ENCODE peak calls at places on chromosomes 11 and 22, in seven cellular contexts. W, B, S, K, G, U and I are unnamed samples.

GRCh38 chr11:119363874-119364590 is 17.5 kb downstream of the USP2 start:
- DNase-seq in G (peak; percentile 70), B (no peak), S (peak; percentile 32), K (no peak), W (no peak), U (peak; percentile 83), I (peak; percentile 69)

GRCh38 chr11:2790581-2790925 is 90.8 kb upstream of the KCNQ1OT1 start:
- DNase-seq in S (no peak), G (no peak), U (peak; percentile 39), K (no peak), W (no peak), B (no peak), I (peak; percentile 6)

GRCh38 chr11:73889019-73889418 is 12.2 kb downstream of the PAAF1 start:
- DNase-seq in S (peak; percentile 40), B (no peak), W (peak; percentile 46), U (no peak), K (no peak), G (no peak), I (no peak)

GRCh38 chr11:89235121-89235520 is 57.4 kb downstream of the TYR start:
- DNase-seq in B (no peak), S (no peak), W (no peak), K (no peak), G (no peak), U (no peak), I (no peak)

GRCh38 chr11:120125005-120125404 is 12.9 kb downstream of the TRIM29 start:
- DNase-seq in B (no peak), S (no peak), K (peak; percentile 21), W (no peak), G (no peak), U (no peak), I (no peak)

GRCh38 chr22:27775698-27776409 is 25.7 kb downstream of the MN1 start:
- DNase-seq in W (no peak), B (no peak), G (no peak), S (no peak), K (no peak), U (no peak), I (no peak)

GRCh38 chr11:86117706-86118050 is 48.8 kb upstream of the PICALM start:
- DNase-seq in G (no peak), U (no peak), W (no peak), K (no peak), S (no peak), B (no peak), I (no peak)

GRCh38 chr11:29282088-29282487 is 734.7 kb downstream of the KCNA4 start:
- DNase-seq in K (peak; percentile 93), G (no peak), B (peak; percentile 80), U (no peak), S (peak; percentile 88), W (peak; percentile 92), I (no peak)

GRCh38 chr11:107957109-107957588 is 28.9 kb downstream of the RAB39A start:
- DNase-seq in S (no peak), B (no peak), G (no peak), U (no peak), K (no peak), W (peak; percentile 60), I (no peak)

GRCh38 chr11:126188332-126189108 is 22.9 kb downstream of the RPUSD4 start:
- DNase-seq in B (no peak), K (no peak), U (no peak), W (no peak), S (no peak), G (no peak), I (no peak)

GRCh38 chr22:43883012-43883661 is 8.7 kb downstream of the PNPLA5 start:
- DNase-seq in K (peak; percentile 82), G (peak; percentile 50), B (no peak), S (peak; percentile 69), U (peak; percentile 84), W (peak; percentile 68), I (no peak)

GRCh38 chr11:123308077-123308476 is 113.0 kb upstream of the CLMP start:
- DNase-seq in S (peak; percentile 49), W (peak; percentile 71), U (no peak), K (peak; percentile 26), B (no peak), G (no peak), I (no peak)

GRCh38 chr11:130872102-130872501 is 44.2 kb downstream of the SNX19 start:
- DNase-seq in B (no peak), W (no peak), U (no peak), G (no peak), K (no peak), S (no peak), I (no peak)

GRCh38 chr11:36376888-36377758 is 81.0 kb downstream of the PRR5L start:
- DNase-seq in S (peak; percentile 60), U (peak; percentile 86), W (peak; percentile 18), G (peak; percentile 81), K (peak; percentile 72), B (no peak), I (peak; percentile 31)

GRCh38 chr22:29524440-29525191 is 28.9 kb downstream of the THOC5 start:
- DNase-seq in W (peak; percentile 25), S (peak; percentile 35), U (peak; percentile 56), G (peak; percentile 26), K (peak; percentile 61), B (no peak), I (no peak)

GRCh38 chr22:38982008-38982927 is at the start of gene APOBEC3B:
- DNase-seq in W (peak; percentile 94), G (peak; percentile 95), B (peak; percentile 84), S (peak; percentile 89), K (no peak), U (no peak), I (no peak)

GRCh38 chr11:14022251-14022650 is 59.7 kb downstream of the SPON1 start:
- DNase-seq in W (no peak), U (no peak), B (no peak), K (no peak), G (no peak), S (no peak), I (no peak)

GRCh38 chr11:14029971-14030531 is 67.5 kb downstream of the SPON1 start:
- DNase-seq in S (peak; percentile 79), K (peak; percentile 23), G (peak; percentile 67), W (peak; percentile 89), U (no peak), B (peak; percentile 47), I (no peak)

GRCh38 chr11:14029415-14029814 is 66.9 kb downstream of the SPON1 start:
- DNase-seq in W (no peak), G (peak; percentile 56), K (no peak), B (no peak), U (no peak), S (no peak), I (no peak)

GRCh38 chr11:14022821-14023220 is 60.3 kb downstream of the SPON1 start:
- DNase-seq in K (no peak), W (no peak), U (no peak), B (no peak), G (no peak), S (no peak), I (no peak)

DNA sequence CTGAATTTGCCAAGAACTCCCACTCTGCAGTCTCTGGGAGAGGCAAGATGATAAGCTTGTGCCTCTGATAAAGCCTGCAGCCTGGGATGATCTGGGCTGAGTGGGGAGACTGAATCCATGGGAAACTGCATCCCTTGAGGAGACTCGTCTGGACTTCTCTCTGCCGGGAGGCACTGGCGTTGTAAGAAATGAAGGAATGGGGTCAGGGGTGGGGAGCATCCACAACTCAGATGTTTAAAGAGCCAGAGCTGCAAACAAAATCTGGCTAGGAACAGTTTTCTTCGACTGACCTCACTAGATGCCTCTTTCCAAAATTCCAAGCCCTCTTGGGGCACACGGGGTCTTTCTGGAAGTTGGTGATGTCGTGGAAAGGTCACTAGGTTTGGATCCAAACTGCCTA is 64.4 kb downstream of the SPON1 start:
- DNase-seq in U (no peak), G (no peak), B (no peak), S (no peak), K (no peak), W (peak; percentile 33), I (no peak)
- TF ChIP-seq CTCF in U (no peak), G (no peak), B (no peak), S (no peak), K (no peak), W (no peak), I (no peak)

GRCh38 chr11:64185323-64186204 is at the start of gene STIP1:
- DNase-seq in S (peak; percentile 100), W (peak; percentile 100), U (peak; percentile 99), K (peak; percentile 100), B (peak; percentile 100), G (peak; percentile 99), I (peak; percentile 98)
- TF ChIP-seq CTCF in S (peak; percentile 49), W (peak; percentile 66), U (no peak), K (peak; percentile 63), B (peak; percentile 52), G (no peak), I (no peak)

GRCh38 chr11:134385774-134386565 is 26.1 kb downstream of the B3GAT1 start:
- DNase-seq in S (no peak), W (no peak), G (no peak), U (no peak), K (no peak), B (no peak), I (no peak)

GRCh38 chr11:134384406-134384805 is 27.6 kb downstream of the B3GAT1 start:
- DNase-seq in S (no peak), W (no peak), B (no peak), K (no peak), G (no peak), U (no peak), I (no peak)

GRCh38 chr11:134386945-134387344 is 25.1 kb downstream of the B3GAT1 start:
- DNase-seq in B (no peak), G (no peak), U (no peak), S (no peak), K (no peak), W (no peak), I (no peak)

GRCh38 chr11:134383576-134384221 is 28.3 kb downstream of the B3GAT1 start:
- DNase-seq in B (no peak), W (no peak), U (no peak), S (no peak), G (no peak), K (no peak), I (no peak)

GRCh38 chr11:134385171-134385570 is 26.9 kb downstream of the B3GAT1 start:
- DNase-seq in G (no peak), W (no peak), U (no peak), K (no peak), S (no peak), B (no peak), I (no peak)
- TF ChIP-seq CTCF in G (no peak), W (no peak), U (no peak), K (no peak), S (no peak), B (no peak), I (no peak)

GRCh38 chr11:43557553-43558031 is 122.9 kb upstream of the HSD17B12 start:
- DNase-seq in G (no peak), W (peak; percentile 22), K (peak; percentile 60), U (peak; percentile 64), B (no peak), S (peak; percentile 14), I (no peak)
- TF ChIP-seq CTCF in G (no peak), W (peak; percentile 44), K (peak; percentile 49), U (no peak), B (peak; percentile 35), S (peak; percentile 14), I (no peak)

GRCh38 chr11:71086687-71087258 is 165.6 kb downstream of the SHANK2 start:
- DNase-seq in G (peak; percentile 33), K (peak; percentile 43), W (peak; percentile 16), S (peak; percentile 11), B (no peak), U (peak; percentile 78), I (no peak)
- TF ChIP-seq CTCF in G (no peak), K (peak; percentile 71), W (peak; percentile 50), S (peak; percentile 39), B (peak; percentile 59), U (peak; percentile 67), I (peak; percentile 57)

GRCh38 chr11:91796999-91797398 is 427.6 kb upstream of the FAT3 start:
- DNase-seq in U (no peak), W (no peak), S (no peak), G (no peak), B (no peak), K (no peak), I (no peak)
- TF ChIP-seq CTCF in U (no peak), W (no peak), S (no peak), G (no peak), B (no peak), K (no peak), I (no peak)